ENCODE peak calls at places on chromosomes 4 and X, in nine cellular contexts. X is progenitor cell of endocrine pancreas; F is fibroblast of the conjunctiva; H is stimulated activated CD8-positive, alpha-beta memory T cell treated with anti-CD3 and anti-CD28 coated beads, Interleukin-7, amount 100 ng/mL, for 1 hour; T is NCI-H1417; Z is ascending aorta; D is HEK293T; S is testis; B is kidney tubule cell. N is an unnamed sample.

GRCh38 chr4:60683953-60684352 is 516.2 kb upstream of the ADGRL3 start:
- DNase-seq in Z (no peak), S (no peak), D (no peak), F (peak), T (no peak), B (no peak), X (no peak), H (no peak), N (no peak)

GRCh38 chr4:67696061-67696460 is 4.9 kb downstream of the UBA6 start:
- DNase-seq in D (no peak), T (no peak), F (no peak), B (no peak), H (no peak), X (no peak), Z (no peak), S (no peak), N (no peak)

GRCh38 chrX:153662266-153662665 is 11.3 kb downstream of the PNCK start:
- DNase-seq in D (no peak), X (peak), T (no peak), B (peak), Z (no peak), H (peak), S (peak), F (no peak), N (peak)

GRCh38 chrX:31092476-31092875 is 20.6 kb upstream of the FTHL17 start:
- DNase-seq in F (no peak), H (no peak), D (no peak), S (peak), B (peak), Z (no peak), T (no peak), X (no peak), N (no peak)

GRCh38 chr4:124564121-124564520 is 148.4 kb downstream of the ANKRD50 start:
- DNase-seq in Z (no peak), T (no peak), F (no peak), S (no peak), B (no peak), D (no peak), H (no peak), X (no peak), N (no peak)

GRCh38 chr4:55887594-55887993 is 34.1 kb downstream of the EXOC1 start:
- DNase-seq in Z (no peak), H (no peak), D (peak), B (no peak), S (no peak), F (no peak), X (no peak), T (no peak), N (no peak)

GRCh38 chr4:11189756-11190155 is 238.9 kb downstream of the HS3ST1 start:
- DNase-seq in T (no peak), X (no peak), B (no peak), S (no peak), D (no peak), F (no peak), H (no peak), Z (no peak), N (no peak)

GRCh38 chrX:43706786-43707185 is 50.7 kb downstream of the MAOA start:
- DNase-seq in D (no peak), T (no peak), X (no peak), B (no peak), Z (no peak), F (peak), H (no peak), S (no peak), N (no peak)

GRCh38 chr4:41957634-41958033 is 22.4 kb downstream of the TMEM33 start:
- DNase-seq in S (no peak), F (no peak), D (peak), H (no peak), T (peak), B (peak), Z (no peak), X (no peak), N (no peak)

GRCh38 chrX:856901-857300 is 226.3 kb downstream of the SHOX start:
- DNase-seq in D (no peak), F (no peak), H (no peak), S (no peak), T (no peak), X (no peak), Z (no peak), B (no peak), N (no peak)

GRCh38 chr4:95732061-95732460 is 107.8 kb upstream of the PDHA2 start:
- DNase-seq in F (no peak), H (no peak), D (no peak), S (no peak), T (no peak), X (no peak), B (peak), Z (no peak), N (no peak)

GRCh38 chr4:149371021-149371420 is 444.6 kb downstream of the IQCM start:
- DNase-seq in F (peak), Z (no peak), H (no peak), T (peak), X (no peak), B (peak), S (peak), D (peak), N (no peak)

GRCh38 chrX:10414872-10415703 is 205.3 kb downstream of the MID1 start:
- DNase-seq in X (no peak), T (no peak), F (no peak), H (no peak), Z (no peak), S (no peak), B (peak), D (no peak), N (no peak)

GRCh38 chr4:8538703-8539567 is 41.3 kb upstream of the GPR78 start:
- DNase-seq in T (no peak), X (no peak), Z (no peak), H (no peak), S (no peak), D (no peak), B (peak), F (peak), N (no peak)

GRCh38 chr4:62771656-62772557 is 1571.8 kb downstream of the ADGRL3 start:
- DNase-seq in T (peak), S (no peak), F (no peak), H (no peak), X (no peak), D (no peak), B (no peak), Z (no peak), N (no peak)

GRCh38 chrX:94662665-94663064 is 988.7 kb downstream of the FAM133A start:
- DNase-seq in H (no peak), F (no peak), Z (no peak), X (no peak), B (peak), S (no peak), D (no peak), T (peak), N (no peak)

GRCh38 chr4:36111180-36111579 is 133.1 kb downstream of the ARAP2 start:
- DNase-seq in X (no peak), T (peak), S (no peak), D (no peak), Z (no peak), H (no peak), B (no peak), F (peak), N (no peak)

GRCh38 chrX:152656087-152656486 is 18.4 kb downstream of the GABRQ start:
- DNase-seq in X (no peak), D (no peak), B (no peak), T (no peak), H (no peak), F (no peak), Z (no peak), S (no peak), N (no peak)

N was measured in gastrocnemius medialis.